ENCODE peak calls at places on chromosomes 13 and 19, in ten cellular contexts. P is heart left ventricle, T is suprapubic skin, I is esophagus squamous epithelium, H is upper lobe of left lung, V is A549, B is right lobe of liver, S is Peyer's patch, D is body of pancreas, A is esophagus muscularis mucosa. R is an unnamed sample.
A peak's percentile ranks its signal among the peaks of the same experiment; 100 is the strongest.

GRCh38 chr19:373391-374182 is 29.0 kb upstream of the MIER2 start:
- DNase-seq in P (no peak), T (no peak), I (no peak), H (no peak), V (no peak), B (no peak), S (peak; percentile 39), D (no peak), A (no peak), R (no peak)

GRCh38 chr13:93847162-93847561 is 620.6 kb downstream of the GPC6 start:
- DNase-seq in P (no peak), T (no peak), I (no peak), H (no peak), V (peak; percentile 1), B (no peak), S (no peak), D (no peak), A (no peak), R (no peak)

GRCh38 chr19:58218899-58219298 is 9.8 kb upstream of the ZNF544 start:
- DNase-seq in P (no peak), T (no peak), I (no peak), H (no peak), V (no peak), B (no peak), S (no peak), D (no peak), A (no peak), R (no peak)

GRCh38 chr13:103039183-103039582 is 27.0 kb downstream of the SLC10A2 start:
- DNase-seq in P (no peak), T (no peak), I (no peak), H (no peak), V (no peak), B (no peak), S (no peak), D (no peak), A (no peak), R (no peak)

GRCh38 chr19:3368848-3369336 is 2.5 kb downstream of the NFIC start:
- DNase-seq in P (no peak), T (no peak), I (no peak), H (no peak), V (no peak), B (no peak), S (no peak), D (no peak), A (no peak), R (no peak)

GRCh38 chr19:49271080-49271753 is 53.8 kb downstream of the SLC6A16 start:
- DNase-seq in P (no peak), T (no peak), I (no peak), H (no peak), V (no peak), B (no peak), S (no peak), D (no peak), A (no peak), R (no peak)

GRCh38 chr13:108621421-108621820 is 8.0 kb upstream of the MYO16 start:
- DNase-seq in P (no peak), T (no peak), I (no peak), H (no peak), V (no peak), B (no peak), S (no peak), D (no peak), A (no peak), R (no peak)

GRCh38 chr19:8610041-8610927 is at the start of gene ADAMTS10:
- DNase-seq in P (peak; percentile 58), T (no peak), I (no peak), H (peak; percentile 89), V (no peak), B (peak; percentile 51), S (no peak), D (peak; percentile 31), A (no peak), R (peak; percentile 47)

GRCh38 chr19:55678121-55678671 is 3.2 kb downstream of the EPN1 start:
- DNase-seq in P (no peak), T (no peak), I (peak; percentile 41), H (peak; percentile 78), V (no peak), B (no peak), S (no peak), D (no peak), A (no peak), R (peak; percentile 37)

GRCh38 chr19:54388001-54388802 is 23.5 kb upstream of the LAIR1 start:
- DNase-seq in P (peak; percentile 10), T (no peak), I (no peak), H (no peak), V (no peak), B (no peak), S (peak; percentile 51), D (peak; percentile 17), A (no peak), R (no peak)

GRCh38 chr19:39544201-39544903 is 4.4 kb upstream of the EID2 start:
- DNase-seq in P (no peak), T (no peak), I (no peak), H (no peak), V (no peak), B (no peak), S (no peak), D (no peak), A (no peak), R (no peak)

GRCh38 chr19:39867133-39867532 is 21.0 kb upstream of the FBL start:
- DNase-seq in P (no peak), T (no peak), I (no peak), H (no peak), V (no peak), B (no peak), S (no peak), D (no peak), A (no peak), R (no peak)

GRCh38 chr19:43438291-43439162 is 23.8 kb downstream of the TEX101 start:
- DNase-seq in P (peak; percentile 74), T (peak; percentile 84), I (no peak), H (no peak), V (peak; percentile 36), B (no peak), S (peak; percentile 51), D (peak; percentile 14), A (peak; percentile 95), R (peak; percentile 10)

GRCh38 chr13:33284016-33284415 is 1.5 kb downstream of the STARD13 start:
- DNase-seq in P (no peak), T (no peak), I (no peak), H (no peak), V (no peak), B (no peak), S (no peak), D (no peak), A (no peak), R (no peak)

GRCh38 chr13:33286143-33286542 is 588 bp upstream of the STARD13 start:
- DNase-seq in P (no peak), T (no peak), I (no peak), H (no peak), V (no peak), B (no peak), S (no peak), D (no peak), A (no peak), R (no peak)

GRCh38 chr13:33287142-33287882 is 1.8 kb upstream of the STARD13 start:
- DNase-seq in P (no peak), T (no peak), I (no peak), H (peak; percentile 25), V (no peak), B (no peak), S (no peak), D (no peak), A (no peak), R (no peak)

GRCh38 chr13:33284916-33285315 is 639 bp downstream of the STARD13 start:
- DNase-seq in P (no peak), T (no peak), I (no peak), H (no peak), V (no peak), B (no peak), S (no peak), D (no peak), A (no peak), R (no peak)

DNA sequence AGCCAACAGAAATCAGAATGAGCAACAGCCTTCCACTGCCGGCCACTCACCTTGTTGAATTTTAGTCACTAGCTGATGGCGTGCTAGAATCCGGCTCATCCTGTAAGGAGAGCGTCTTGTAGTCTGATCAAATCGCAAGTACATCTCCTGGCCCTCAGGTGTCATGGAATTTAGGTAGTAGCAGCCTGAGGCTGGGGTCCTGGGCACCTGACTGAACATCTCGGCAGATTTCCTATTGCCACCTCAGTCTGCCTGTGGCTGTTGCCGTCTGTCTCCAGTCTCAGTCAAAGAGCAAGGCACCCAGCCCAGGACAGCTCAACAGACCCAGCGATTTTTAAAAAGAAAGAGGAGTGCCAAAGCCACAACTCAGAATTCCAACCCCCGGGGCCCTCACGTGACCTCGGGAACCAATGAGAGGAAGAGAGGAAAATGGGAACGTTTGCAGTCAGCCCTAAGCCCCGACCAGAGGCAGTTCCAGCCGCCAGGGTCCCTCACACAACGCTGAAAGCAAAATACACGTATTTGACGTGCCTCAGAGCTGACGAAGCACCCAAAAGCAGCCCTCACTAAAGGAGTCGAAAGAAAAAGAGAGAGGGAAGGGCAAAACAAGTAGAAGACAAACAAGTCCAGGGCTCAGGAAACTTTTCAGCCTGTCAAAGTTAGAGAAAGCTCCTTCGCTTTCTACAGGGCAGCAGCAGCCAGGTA is at the start of gene STARD13:
- DNase-seq in P (peak; percentile 96), T (peak; percentile 96), I (peak; percentile 20), H (no peak), V (peak; percentile 78), B (peak; percentile 90), S (peak; percentile 89), D (peak; percentile 93), A (peak; percentile 99), R (peak; percentile 96)
- TF ChIP-seq CTCF in P (peak; percentile 35), T (peak; percentile 31), I (no peak), H (peak; percentile 29), V (no peak), B (peak; percentile 20), S (peak; percentile 49), D (peak; percentile 19), A (peak; percentile 56), R (peak; percentile 32)

GRCh38 chr19:19134687-19135158 is 3.6 kb downstream of the TMEM161A start:
- DNase-seq in P (peak; percentile 84), T (no peak), I (no peak), H (peak; percentile 91), V (no peak), B (no peak), S (no peak), D (peak; percentile 79), A (no peak), R (peak; percentile 66)
- TF ChIP-seq POLR2A in P (no peak), T (no peak), I (no peak), H (no peak), V (no peak), B (no peak), S (no peak), D (no peak), A (no peak), R (no peak)

GRCh38 chr19:12995596-12996541 is 594 bp downstream of the NFIX start:
- DNase-seq in P (peak; percentile 46), T (no peak), I (no peak), H (peak; percentile 87), V (no peak), B (peak; percentile 48), S (peak; percentile 68), D (peak; percentile 49), A (no peak), R (no peak)
- TF ChIP-seq CTCF in P (no peak), T (no peak), I (no peak), H (no peak), V (no peak), B (no peak), S (no peak), D (no peak), A (no peak), R (no peak)

DNA sequence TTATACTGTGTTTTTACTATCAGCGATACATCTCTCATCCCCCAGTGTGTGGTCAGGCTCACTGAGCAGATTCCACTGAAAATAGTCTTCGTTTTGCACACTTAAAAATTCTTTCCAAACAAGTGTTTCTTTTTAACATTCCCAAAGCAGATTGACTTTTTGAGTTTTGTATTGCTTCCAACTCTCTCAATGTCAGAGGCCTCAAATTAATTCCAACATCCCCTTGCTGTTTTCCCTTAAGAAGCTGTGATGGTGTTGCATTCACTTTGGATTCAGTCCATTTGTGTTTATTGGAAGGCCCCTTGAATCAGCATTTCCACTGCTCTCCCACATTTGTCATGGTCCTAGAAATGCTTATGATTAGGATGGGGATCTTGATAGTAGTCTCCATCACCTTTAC is 228.7 kb downstream of the KCNRG start:
- DNase-seq in P (no peak), T (no peak), I (no peak), H (no peak), V (no peak), B (no peak), S (no peak), D (no peak), A (no peak), R (no peak)
- TF ChIP-seq POLR2A in P (no peak), T (no peak), I (no peak), H (no peak), V (no peak), B (no peak), S (no peak), D (no peak), A (no peak), R (no peak)

R was measured in adrenal gland.